ENCODE peak calls at places on chromosomes 2 and 18, in ten cellular contexts. C, T, Y, E, M, V, G, H, U and Q are unnamed samples.

GRCh38 chr2:53233759-53234547 is 533.7 kb upstream of the CHAC2 start:
- DNase-seq in H (no peak), E (no peak), T (no peak), G (no peak), Y (no peak), M (no peak), U (no peak), C (no peak), V (no peak), Q (no peak)

GRCh38 chr2:64273524-64274398 is 129.5 kb upstream of the PELI1 start:
- DNase-seq in Y (peak), E (peak), H (peak), M (peak), T (peak), G (no peak), C (peak), U (peak), V (no peak), Q (no peak)

GRCh38 chr18:55097406-55098170 is 138.3 kb upstream of the CCDC68 start:
- DNase-seq in C (no peak), H (no peak), U (no peak), G (peak), Y (no peak), E (no peak), M (no peak), T (no peak), V (no peak), Q (no peak)

GRCh38 chr2:228777855-228778355 is 493.2 kb downstream of the PID1 start:
- DNase-seq in Y (no peak), H (peak), V (no peak), C (no peak), G (no peak), T (no peak), M (no peak), E (peak), U (no peak), Q (no peak)

GRCh38 chr2:138777996-138778395 is 2.2 kb downstream of the NXPH2 start:
- DNase-seq in E (peak), Y (no peak), T (no peak), C (no peak), H (peak), M (no peak), V (peak), G (no peak), U (no peak), Q (no peak)

GRCh38 chr2:95320986-95321767 is 24.0 kb downstream of the KCNIP3 start:
- DNase-seq in E (no peak), U (no peak), G (no peak), C (no peak), T (no peak), V (no peak), M (no peak), Y (no peak), H (no peak), Q (no peak)

GRCh38 chr2:231129216-231129615 is 4.4 kb upstream of the HTR2B start:
- DNase-seq in G (no peak), C (no peak), Y (no peak), V (no peak), H (no peak), E (no peak), T (no peak), M (no peak), U (no peak), Q (no peak)

GRCh38 chr2:47519147-47519537 is 116.2 kb downstream of the MSH2 start:
- DNase-seq in M (no peak), E (no peak), V (no peak), U (no peak), T (no peak), Y (no peak), C (no peak), H (no peak), G (no peak), Q (no peak)

GRCh38 chr18:59927246-59927825 is 27.5 kb downstream of the PMAIP1 start:
- DNase-seq in T (no peak), H (no peak), E (peak), Y (no peak), C (no peak), U (no peak), M (no peak), V (no peak), G (peak), Q (no peak)

GRCh38 chr2:199982444-199982843 is 27.1 kb downstream of the MAIP1 start:
- DNase-seq in Y (no peak), C (no peak), M (no peak), H (no peak), U (no peak), V (no peak), E (no peak), T (no peak), G (no peak), Q (no peak)

GRCh38 chr2:111168528-111168929 is 47.8 kb downstream of the BCL2L11 start:
- DNase-seq in V (no peak), Y (peak), C (peak), M (no peak), T (peak), H (peak), G (peak), E (peak), U (no peak), Q (peak)

GRCh38 chr2:44168684-44169154 is at the start of gene PPM1B:
- DNase-seq in M (no peak), G (peak), E (no peak), T (no peak), U (peak), V (no peak), H (no peak), Y (no peak), C (peak), Q (peak)

GRCh38 chr18:46073474-46074331 is 1.6 kb upstream of the PSTPIP2 start:
- DNase-seq in H (peak), U (no peak), M (no peak), Y (no peak), V (peak), G (peak), T (peak), C (no peak), E (peak), Q (peak)

GRCh38 chr18:78587096-78587495 is 392.5 kb upstream of the SALL3 start:
- DNase-seq in H (no peak), T (no peak), E (no peak), V (no peak), Y (no peak), U (no peak), M (no peak), G (no peak), C (no peak), Q (no peak)

GRCh38 chr2:100818606-100819364 is 1.2 kb upstream of the NPAS2 start:
- DNase-seq in M (peak), G (no peak), E (peak), U (peak), H (peak), Y (peak), V (peak), C (peak), T (peak), Q (no peak)
- H3K4me3 ChIP-seq in M (peak), G (no peak), E (peak), U (peak), H (peak), Y (peak), V (peak), C (peak), T (peak), Q (peak)

GRCh38 chr2:67581751-67582150 is 184.6 kb downstream of the ETAA1 start:
- DNase-seq in U (no peak), V (peak), H (no peak), T (no peak), G (peak), Y (no peak), E (no peak), M (no peak), C (no peak), Q (no peak)
- TF ChIP-seq CTCF in U (no peak), V (peak), H (peak), T (no peak), G (peak), Y (no peak), E (no peak), M (no peak), C (no peak), Q (no peak)

DNA sequence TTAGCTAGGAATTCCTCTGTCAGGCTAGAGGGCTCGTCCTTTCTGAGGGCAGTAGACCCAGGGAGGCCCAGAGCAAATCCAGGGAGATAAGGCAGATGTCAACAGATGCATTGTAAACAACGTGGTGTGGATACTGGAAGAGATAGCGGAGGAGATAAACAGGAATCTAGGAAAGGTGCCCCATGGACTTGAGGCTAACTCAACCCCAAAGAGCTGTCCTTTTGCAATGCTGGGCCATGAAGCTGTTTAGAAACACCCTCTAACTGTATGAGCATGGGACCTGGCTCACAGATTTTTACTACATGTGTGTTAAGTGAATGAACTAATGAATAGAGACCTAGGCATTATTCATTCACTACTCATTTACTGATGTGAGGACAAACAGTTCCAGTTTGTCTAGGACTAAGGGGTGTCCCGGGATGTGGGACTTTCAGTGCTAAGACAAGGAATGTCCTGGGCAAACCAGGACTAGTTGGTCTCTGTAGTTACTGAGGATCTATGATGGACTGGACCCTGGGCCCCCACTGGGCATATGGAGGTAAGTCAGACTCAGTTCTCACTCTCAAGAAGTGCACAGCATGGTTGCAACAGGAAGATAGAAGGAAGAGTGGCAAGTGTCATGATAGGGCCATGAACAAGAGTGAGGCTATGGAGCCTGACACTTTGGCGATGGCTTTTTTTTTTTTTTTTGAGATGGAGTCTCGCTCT is 128.0 kb downstream of the MYCN start:
- DNase-seq in U (no peak), Y (no peak), H (no peak), G (no peak), V (no peak), M (no peak), E (no peak), C (no peak), T (no peak), Q (no peak)
- H3K27ac ChIP-seq in U (no peak), Y (no peak), H (no peak), G (no peak), V (no peak), M (no peak), E (no peak), C (no peak), T (no peak), Q (no peak)

GRCh38 chr2:196217116-196217515 is 45.7 kb upstream of the STK17B start:
- DNase-seq in C (no peak), Y (no peak), H (no peak), E (no peak), U (no peak), G (no peak), M (no peak), V (no peak), T (no peak), Q (no peak)

GRCh38 chr2:196218109-196218508 is 46.7 kb upstream of the STK17B start:
- DNase-seq in U (no peak), T (no peak), G (no peak), H (no peak), Y (no peak), C (no peak), E (no peak), V (no peak), M (no peak), Q (no peak)

GRCh38 chr2:196214156-196214555 is 42.8 kb upstream of the STK17B start:
- DNase-seq in V (no peak), E (no peak), M (no peak), C (no peak), H (no peak), U (no peak), G (no peak), T (no peak), Y (no peak), Q (no peak)

GRCh38 chr2:196208915-196209314 is 37.5 kb upstream of the STK17B start:
- DNase-seq in M (peak), H (no peak), Y (no peak), C (no peak), E (no peak), G (no peak), T (no peak), U (no peak), V (no peak), Q (no peak)

DNA sequence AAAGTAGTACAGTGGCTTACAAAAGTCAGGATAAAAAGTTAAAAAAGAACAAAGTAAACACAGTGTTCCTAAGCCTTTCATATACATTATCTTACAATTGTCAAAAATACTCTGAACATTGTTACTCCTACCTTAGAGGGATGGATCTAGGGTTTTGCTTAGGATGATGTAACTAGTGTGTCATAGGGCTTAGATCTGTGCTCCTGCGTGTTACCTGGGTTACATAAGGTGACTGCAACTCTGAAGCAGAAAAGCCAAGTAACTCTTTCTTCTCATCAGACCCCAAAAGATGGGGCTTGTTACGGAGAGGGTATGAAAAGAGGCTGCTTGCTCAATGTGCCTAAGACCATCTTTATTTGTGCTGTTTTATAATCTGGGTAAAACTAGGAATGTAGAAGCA is 41.9 kb upstream of the STK17B start:
- DNase-seq in H (no peak), M (no peak), Y (no peak), C (no peak), G (no peak), T (no peak), U (no peak), E (no peak), V (no peak), Q (no peak)
- H3K4me3 ChIP-seq in H (no peak), M (no peak), Y (no peak), C (no peak), G (no peak), T (no peak), U (no peak), E (no peak), V (no peak), Q (no peak)

GRCh38 chr2:233436191-233436581 is 81.9 kb downstream of the DGKD start:
- DNase-seq in U (no peak), M (no peak), E (no peak), V (no peak), C (peak), H (no peak), Y (no peak), T (peak), G (no peak), Q (no peak)

GRCh38 chr2:233436691-233437438 is 82.6 kb downstream of the DGKD start:
- DNase-seq in Y (no peak), T (peak), G (no peak), H (no peak), E (no peak), U (no peak), V (no peak), M (no peak), C (peak), Q (no peak)

GRCh38 chr2:233433794-233434193 is 79.5 kb downstream of the DGKD start:
- DNase-seq in H (no peak), E (no peak), T (peak), G (no peak), M (no peak), C (no peak), Y (no peak), V (no peak), U (no peak), Q (no peak)

GRCh38 chr2:233434666-233435375 is 80.5 kb downstream of the DGKD start:
- DNase-seq in E (no peak), M (no peak), T (peak), V (no peak), G (no peak), H (no peak), C (peak), U (no peak), Y (no peak), Q (no peak)

DNA sequence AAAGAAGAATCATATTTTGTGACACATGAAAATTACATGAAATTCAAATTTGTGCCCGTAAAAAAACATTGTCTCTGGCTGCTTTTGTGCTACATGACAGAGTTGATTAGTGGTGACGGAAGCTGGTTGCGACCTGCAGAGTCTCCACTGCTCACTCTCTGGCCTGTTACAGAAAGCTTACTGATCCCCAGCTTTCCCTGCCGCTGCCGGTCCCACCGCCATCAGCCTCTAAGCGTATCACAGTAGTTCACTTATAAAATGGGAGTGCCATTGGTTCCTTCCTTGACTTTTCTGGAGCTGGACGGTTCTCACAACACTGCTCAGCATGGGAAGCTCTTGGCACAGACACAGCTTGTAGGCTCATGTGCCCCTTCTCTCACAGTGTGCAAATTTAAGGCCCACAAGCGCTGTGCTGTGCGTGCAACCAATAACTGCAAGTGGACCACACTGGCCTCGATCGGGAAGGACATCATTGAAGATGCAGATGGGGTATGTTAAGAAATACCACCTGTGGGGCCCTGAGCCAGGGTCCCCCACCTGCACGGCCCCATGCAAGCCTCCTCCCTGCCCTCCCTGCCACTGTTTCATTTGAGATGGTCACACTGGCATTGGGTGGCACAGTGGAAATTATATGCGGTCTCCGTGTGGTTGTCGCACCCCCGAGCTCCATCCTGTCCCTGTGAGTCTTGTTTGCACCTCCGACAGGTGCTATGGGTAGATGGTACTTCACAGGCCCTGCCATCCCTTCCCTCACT is 81.3 kb downstream of the DGKD start:
- DNase-seq in M (no peak), E (no peak), T (peak), G (no peak), H (no peak), Y (no peak), U (no peak), V (no peak), C (peak), Q (no peak)
- TF ChIP-seq CTCF in M (no peak), E (no peak), T (no peak), G (no peak), H (no peak), Y (no peak), U (no peak), V (no peak), C (no peak), Q (no peak)

GRCh38 chr2:184598313-184599053 is at the start of gene ZNF804A:
- DNase-seq in Y (no peak), V (peak), G (peak), M (peak), T (peak), C (peak), U (peak), E (peak), H (peak), Q (no peak)
- H3K27ac ChIP-seq in Y (peak), V (no peak), G (peak), M (no peak), T (peak), C (no peak), U (no peak), E (no peak), H (peak), Q (no peak)

DNA sequence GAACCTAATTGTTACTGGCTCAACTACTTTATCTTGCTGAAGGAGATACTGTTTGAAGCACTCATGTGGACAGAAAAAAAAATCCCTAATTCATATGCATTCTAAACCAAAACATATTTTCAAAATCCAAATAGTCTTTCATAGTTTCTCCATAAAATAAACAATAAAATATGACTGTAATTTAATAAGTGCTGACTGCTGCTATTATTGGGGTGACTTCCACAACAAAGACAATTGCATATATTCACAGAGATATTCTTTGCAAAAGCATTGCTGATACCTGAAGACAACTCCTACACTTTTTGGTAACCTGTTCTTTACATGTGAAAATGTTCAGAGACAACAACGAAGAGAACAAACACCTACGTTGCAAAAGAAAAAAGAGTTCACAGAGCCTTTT is 73.1 kb upstream of the RPE start:
- DNase-seq in C (no peak), M (no peak), H (no peak), V (no peak), Y (no peak), U (no peak), T (no peak), E (no peak), G (no peak), Q (no peak)
- H3K4me3 ChIP-seq in C (no peak), M (no peak), H (no peak), V (no peak), Y (no peak), U (no peak), T (no peak), E (no peak), G (no peak), Q (no peak)